ENCODE peak calls at places on chromosome 3, in ten cellular contexts. K is IMR-90, I is tibial nerve, P is HepG2, A is stomach, E is sigmoid colon, X is spleen, W is HCT116, R is prostate gland, Y is ovary. S is an unnamed sample.

GRCh38 chr3:157390713-157391515 is 45.7 kb upstream of the PTX3 start:
- DNase-seq in K (peak; percentile 34), I (no peak), P (no peak), A (no peak), E (no peak), X (no peak), W (no peak), R (no peak), Y (no peak), S (no peak)

GRCh38 chr3:8482960-8483665 is 18.5 kb upstream of the LMCD1 start:
- DNase-seq in K (peak; percentile 97), I (peak; percentile 56), P (peak; percentile 75), A (peak; percentile 58), E (peak; percentile 75), X (no peak), W (no peak), R (peak; percentile 90), Y (peak; percentile 80), S (peak; percentile 71)

GRCh38 chr3:128473180-128473519 is 6.5 kb upstream of the DNAJB8 start:
- DNase-seq in K (no peak), I (no peak), P (no peak), A (no peak), E (no peak), X (no peak), W (no peak), R (no peak), Y (no peak), S (no peak)

GRCh38 chr3:57637391-57637790 is 40.2 kb upstream of the ARF4 start:
- DNase-seq in K (peak; percentile 41), I (no peak), P (no peak), A (no peak), E (no peak), X (no peak), W (no peak), R (no peak), Y (no peak), S (no peak)

GRCh38 chr3:55434789-55435188 is 52.3 kb downstream of the WNT5A start:
- DNase-seq in K (peak; percentile 21), I (no peak), P (no peak), A (no peak), E (no peak), X (no peak), W (no peak), R (no peak), Y (no peak), S (peak; percentile 42)

GRCh38 chr3:196835081-196835480 is 32.6 kb upstream of the SENP5 start:
- DNase-seq in K (no peak), I (no peak), P (peak; percentile 22), A (no peak), E (no peak), X (no peak), W (no peak), R (no peak), Y (no peak), S (no peak)

GRCh38 chr3:48068886-48069285 is 52.7 kb upstream of the MAP4 start:
- DNase-seq in K (no peak), I (no peak), P (no peak), A (no peak), E (no peak), X (no peak), W (no peak), R (no peak), Y (no peak), S (no peak)

GRCh38 chr3:138187296-138188012 is at the start of gene ARMC8:
- DNase-seq in K (no peak), I (peak; percentile 22), P (peak; percentile 77), A (peak; percentile 63), E (peak; percentile 80), X (peak; percentile 91), W (peak; percentile 73), R (peak; percentile 46), Y (peak; percentile 71), S (peak; percentile 68)

DNA sequence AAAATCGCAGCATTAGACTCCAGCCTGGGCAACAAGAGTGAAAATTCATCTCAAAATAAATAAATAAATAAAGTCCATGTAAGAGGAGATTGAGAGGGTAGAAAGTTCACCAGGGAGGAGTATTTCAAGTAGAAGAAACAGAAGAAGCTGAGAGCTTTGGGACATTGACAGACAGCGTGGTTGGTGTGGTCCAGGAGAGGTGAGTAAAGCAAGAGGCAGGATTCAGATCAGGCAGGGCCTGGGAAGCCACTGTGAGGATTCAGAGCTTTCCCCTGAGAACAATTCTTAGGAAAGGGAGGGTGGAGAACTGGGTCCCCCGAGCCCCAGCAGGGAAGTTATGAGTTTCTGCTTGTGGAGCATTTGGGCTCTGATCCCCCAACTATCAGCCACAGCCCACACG is 54.1 kb upstream of the AMOTL2 start:
- DNase-seq in K (peak; percentile 80), I (no peak), P (no peak), A (no peak), E (no peak), X (no peak), W (no peak), R (no peak), Y (no peak), S (no peak)
- H3K27ac ChIP-seq in K (peak overlapping the region; percentile 90), I (no peak overlapping the region), P (no peak overlapping the region), A (no peak overlapping the region), E (no peak overlapping the region), X (no peak overlapping the region), W (no peak overlapping the region), R (no peak overlapping the region), Y (no peak overlapping the region), S (no peak overlapping the region)

GRCh38 chr3:72079369-72079872 is 294.5 kb upstream of the PROK2 start:
- DNase-seq in K (no peak), I (no peak), P (no peak), A (no peak), E (no peak), X (no peak), W (no peak), R (no peak), Y (no peak), S (no peak)

GRCh38 chr3:72080800-72081199 is 295.9 kb upstream of the PROK2 start:
- DNase-seq in K (no peak), I (no peak), P (no peak), A (no peak), E (no peak), X (no peak), W (no peak), R (no peak), Y (no peak), S (no peak)

GRCh38 chr3:72080101-72080500 is 295.2 kb upstream of the PROK2 start:
- DNase-seq in K (no peak), I (no peak), P (no peak), A (no peak), E (no peak), X (no peak), W (no peak), R (no peak), Y (no peak), S (no peak)

GRCh38 chr3:72077473-72078259 is 292.7 kb upstream of the PROK2 start:
- DNase-seq in K (no peak), I (no peak), P (no peak), A (no peak), E (no peak), X (no peak), W (no peak), R (no peak), Y (no peak), S (no peak)

DNA sequence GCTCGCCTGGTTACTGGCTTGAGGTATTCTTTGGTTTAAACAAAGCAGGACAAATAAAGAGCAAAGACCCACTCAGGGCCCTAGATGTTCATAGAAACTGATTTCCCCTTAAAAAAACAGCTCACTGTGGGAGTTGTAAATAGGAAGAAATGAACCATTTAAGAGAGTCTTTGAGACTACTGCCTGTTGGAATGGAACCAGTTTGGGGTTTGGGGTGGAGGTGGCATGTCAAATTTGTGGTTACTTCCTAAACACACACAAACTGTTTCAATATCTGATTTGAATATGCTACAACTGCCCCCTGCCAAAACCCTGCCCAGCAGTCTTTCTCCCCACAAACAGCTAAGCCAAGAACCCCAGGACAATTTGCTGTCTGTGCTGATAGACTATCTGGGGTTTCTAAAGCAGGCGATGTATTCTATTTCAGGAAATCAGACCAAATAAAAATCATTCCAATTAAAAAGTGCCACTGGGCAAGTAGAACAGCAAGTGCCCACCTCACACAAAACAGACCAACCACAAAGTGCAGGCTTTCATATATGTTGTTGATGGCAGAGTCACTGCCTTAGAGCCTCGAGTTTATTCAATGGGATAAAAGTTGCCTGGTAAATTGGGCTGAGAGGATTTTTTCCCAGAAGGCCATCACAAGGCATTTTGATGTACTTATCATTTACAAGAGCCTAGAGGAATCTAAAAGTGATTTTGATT is 293.9 kb upstream of the PROK2 start:
- DNase-seq in K (no peak), I (no peak), P (no peak), A (no peak), E (no peak), X (no peak), W (no peak), R (no peak), Y (no peak), S (no peak)
- TF ChIP-seq POLR2A in K (no peak), I (no peak), P (no peak), A (no peak), E (no peak), X (no peak), W (no peak), R (no peak), Y (no peak), S (no peak)

DNA sequence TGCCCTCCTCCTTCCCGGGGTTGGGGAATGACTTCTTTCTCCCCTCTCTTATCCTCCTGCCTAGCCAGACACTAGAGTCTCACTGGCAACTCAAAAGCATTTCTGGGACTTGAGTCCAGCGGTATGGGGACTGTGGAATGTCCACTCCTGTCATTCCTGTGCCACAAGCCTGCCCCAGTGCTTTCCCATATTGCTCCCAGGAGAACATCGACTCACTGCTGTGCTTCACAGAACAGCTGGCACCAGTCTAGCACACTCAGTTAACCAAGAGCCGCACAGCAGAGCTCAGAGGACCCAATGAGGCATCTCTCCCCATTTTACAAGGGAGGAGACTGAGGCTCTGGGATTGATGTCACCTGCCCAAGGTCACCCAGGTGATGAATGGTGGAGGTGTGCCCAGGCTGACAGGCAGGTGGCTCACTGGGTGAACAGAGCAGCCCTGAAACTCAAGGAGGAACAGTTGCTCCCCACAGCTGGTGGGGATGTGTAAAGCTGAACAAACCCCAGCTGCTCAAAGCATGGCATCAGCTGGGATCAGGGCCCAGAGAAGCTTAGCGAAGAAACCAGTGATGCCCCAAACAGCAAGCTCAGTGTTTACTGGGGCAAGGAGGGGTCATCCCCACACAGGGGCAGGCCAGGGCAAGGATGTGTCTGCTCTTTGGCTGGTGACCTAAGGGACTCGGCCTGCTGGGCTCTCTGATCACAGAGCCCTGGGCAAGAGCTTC is 35.4 kb upstream of the DUSP7 start:
- DNase-seq in K (peak; percentile 49), I (no peak), P (no peak), A (no peak), E (peak; percentile 46), X (peak; percentile 61), W (no peak), R (no peak), Y (no peak), S (no peak)
- H3K27ac ChIP-seq in K (peak overlapping the region; percentile 10), I (no peak overlapping the region), P (no peak overlapping the region), A (no peak overlapping the region), E (no peak overlapping the region), X (no peak overlapping the region), W (no peak overlapping the region), R (no peak overlapping the region), Y (no peak overlapping the region), S (no peak overlapping the region)

DNA sequence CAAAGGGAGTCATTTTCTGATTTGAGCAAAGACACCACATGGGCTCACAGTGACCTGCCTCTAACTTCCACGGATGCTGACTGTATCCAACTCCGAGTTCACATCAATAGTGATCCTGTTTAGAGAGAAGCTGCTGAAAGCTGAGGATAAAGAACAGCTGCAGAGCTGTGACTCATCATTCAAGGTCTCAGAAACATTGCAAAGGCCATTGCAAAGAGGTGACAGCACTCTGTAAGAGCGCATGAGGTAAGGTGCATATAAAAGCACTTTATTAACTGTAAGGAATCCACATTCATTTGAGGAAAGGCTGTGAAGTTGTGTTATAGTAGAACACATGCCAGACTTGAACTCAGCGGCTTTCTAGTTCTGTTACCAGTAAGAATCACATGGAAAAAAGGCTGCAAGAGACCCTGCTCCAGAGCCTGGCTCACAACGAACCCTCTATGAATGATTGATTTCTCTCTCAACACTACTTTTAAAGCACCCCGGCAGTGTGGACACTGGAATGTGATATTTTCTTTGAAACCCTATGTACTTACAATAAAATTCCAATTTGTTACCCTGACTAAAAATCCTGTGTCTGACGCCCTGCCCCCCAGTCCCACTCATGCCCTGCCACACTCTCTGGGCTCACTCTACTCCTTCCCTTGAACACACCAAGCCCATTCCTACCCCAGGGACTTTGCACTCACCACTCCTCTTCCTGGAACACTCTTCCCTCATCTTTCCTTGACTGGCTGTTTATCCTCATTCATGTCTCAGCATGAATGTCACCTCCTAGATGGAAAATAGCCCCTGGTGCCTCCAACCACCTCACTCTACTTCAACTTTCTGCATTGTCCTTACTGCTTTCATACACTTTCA is 111.2 kb downstream of the LSM3 start:
- DNase-seq in K (peak; percentile 96), I (no peak), P (peak; percentile 59), A (no peak), E (no peak), X (no peak), W (no peak), R (no peak), Y (no peak), S (no peak)
- TF ChIP-seq POLR2A in K (no peak), I (no peak), P (no peak), A (no peak), E (no peak), X (no peak), W (no peak), R (no peak), Y (no peak), S (no peak)

S was measured in body of pancreas.